ENCODE peak calls at places on chromosome 15, in seven cellular contexts. One of them, this sample, is unnamed.

GRCh38 chr15:51718199-51718598 is 19.3 kb downstream of the LYSMD2 start:
- DNase-seq in AG09309: no peak
- DNase-seq in brain microvascular endothelial cell: no peak
- DNase-seq in PC-3: no peak
- DNase-seq in hepatocyte: no peak
- DNase-seq in AG04449: no peak
- DNase-seq in adrenal gland: no peak
- DNase-seq in this sample: no peak

GRCh38 chr15:52241489-52241888 is 50.3 kb upstream of the GNB5 start:
- DNase-seq in AG04449: no peak
- DNase-seq in brain microvascular endothelial cell: no peak
- DNase-seq in hepatocyte: no peak
- DNase-seq in AG09309: no peak
- DNase-seq in adrenal gland: no peak
- DNase-seq in PC-3: no peak
- DNase-seq in this sample: no peak

GRCh38 chr15:53226559-53226958 is 436.4 kb upstream of the ONECUT1 start:
- DNase-seq in brain microvascular endothelial cell: no peak
- DNase-seq in PC-3: no peak
- DNase-seq in hepatocyte: no peak
- DNase-seq in adrenal gland: no peak
- DNase-seq in AG09309: no peak
- DNase-seq in AG04449: no peak
- DNase-seq in this sample: no peak

GRCh38 chr15:63870403-63871209 is 36.9 kb upstream of the HERC1 start:
- DNase-seq in AG09309: peak; percentile 43
- DNase-seq in hepatocyte: peak; percentile 89
- DNase-seq in brain microvascular endothelial cell: peak; percentile 87
- DNase-seq in PC-3: peak; percentile 60
- DNase-seq in adrenal gland: peak; percentile 58
- DNase-seq in AG04449: peak; percentile 21
- DNase-seq in this sample: peak; percentile 85

GRCh38 chr15:25739687-25740121 is 123.4 kb downstream of the ATP10A start:
- DNase-seq in brain microvascular endothelial cell: peak; percentile 43
- DNase-seq in PC-3: peak; percentile 38
- DNase-seq in hepatocyte: peak; percentile 36
- DNase-seq in AG09309: no peak
- DNase-seq in adrenal gland: no peak
- DNase-seq in AG04449: no peak
- DNase-seq in this sample: peak; percentile 57

GRCh38 chr15:66946578-66947164 is 118.7 kb upstream of the SMAD3 start:
- DNase-seq in hepatocyte: peak; percentile 77
- DNase-seq in PC-3: peak; percentile 79
- DNase-seq in AG04449: no peak
- DNase-seq in adrenal gland: peak; percentile 83
- DNase-seq in AG09309: no peak
- DNase-seq in brain microvascular endothelial cell: peak; percentile 62
- DNase-seq in this sample: peak; percentile 77

GRCh38 chr15:61746589-61746988 is 313.7 kb downstream of the VPS13C start:
- DNase-seq in AG04449: no peak
- DNase-seq in brain microvascular endothelial cell: no peak
- DNase-seq in PC-3: no peak
- DNase-seq in hepatocyte: peak; percentile 16
- DNase-seq in AG09309: no peak
- DNase-seq in adrenal gland: no peak
- DNase-seq in this sample: no peak

GRCh38 chr15:42994546-42994945 is 74.0 kb upstream of the TTBK2 start:
- DNase-seq in brain microvascular endothelial cell: peak; percentile 18
- DNase-seq in hepatocyte: no peak
- DNase-seq in AG04449: peak; percentile 42
- DNase-seq in adrenal gland: no peak
- DNase-seq in AG09309: peak; percentile 5
- DNase-seq in PC-3: peak; percentile 62
- DNase-seq in this sample: peak; percentile 46

GRCh38 chr15:76340802-76341365 is 4.3 kb downstream of the ISL2 start:
- DNase-seq in brain microvascular endothelial cell: no peak
- DNase-seq in PC-3: no peak
- DNase-seq in AG04449: no peak
- DNase-seq in AG09309: no peak
- DNase-seq in adrenal gland: no peak
- DNase-seq in hepatocyte: peak; percentile 35
- DNase-seq in this sample: no peak

GRCh38 chr15:39783244-39783820 is 691 bp upstream of the FSIP1 start:
- DNase-seq in hepatocyte: no peak
- DNase-seq in PC-3: no peak
- DNase-seq in AG09309: no peak
- DNase-seq in adrenal gland: no peak
- DNase-seq in brain microvascular endothelial cell: no peak
- DNase-seq in AG04449: no peak
- DNase-seq in this sample: no peak

GRCh38 chr15:39784125-39784524 is 1.5 kb upstream of the FSIP1 start:
- DNase-seq in AG04449: no peak
- DNase-seq in AG09309: no peak
- DNase-seq in adrenal gland: no peak
- DNase-seq in hepatocyte: no peak
- DNase-seq in PC-3: peak; percentile 69
- DNase-seq in brain microvascular endothelial cell: peak; percentile 28
- DNase-seq in this sample: peak; percentile 43

GRCh38 chr15:39782441-39783138 is at the start of gene FSIP1:
- DNase-seq in AG04449: peak; percentile 72
- DNase-seq in adrenal gland: peak; percentile 98
- DNase-seq in brain microvascular endothelial cell: peak; percentile 97
- DNase-seq in PC-3: peak; percentile 97
- DNase-seq in AG09309: peak; percentile 85
- DNase-seq in hepatocyte: peak; percentile 97
- DNase-seq in this sample: peak; percentile 97

GRCh38 chr15:39781967-39782292 is 711 bp downstream of the FSIP1 start:
- DNase-seq in PC-3: no peak
- DNase-seq in hepatocyte: no peak
- DNase-seq in AG09309: no peak
- DNase-seq in AG04449: no peak
- DNase-seq in adrenal gland: no peak
- DNase-seq in brain microvascular endothelial cell: no peak
- DNase-seq in this sample: no peak

GRCh38 chr15:39781147-39781966 is 1.3 kb downstream of the FSIP1 start:
- DNase-seq in hepatocyte: no peak
- DNase-seq in adrenal gland: no peak
- DNase-seq in AG04449: no peak
- DNase-seq in AG09309: no peak
- DNase-seq in PC-3: no peak
- DNase-seq in brain microvascular endothelial cell: no peak
- DNase-seq in this sample: no peak
- H3K4me3 ChIP-seq in hepatocyte: peak overlapping the region; percentile 60
- H3K4me3 ChIP-seq in adrenal gland: no peak overlapping the region
- H3K4me3 ChIP-seq in AG04449: no peak overlapping the region
- H3K4me3 ChIP-seq in AG09309: no peak overlapping the region
- H3K4me3 ChIP-seq in PC-3: peak overlapping the region; percentile 97
- H3K4me3 ChIP-seq in brain microvascular endothelial cell: no peak overlapping the region
- H3K4me3 ChIP-seq in this sample: no peak overlapping the region

DNA sequence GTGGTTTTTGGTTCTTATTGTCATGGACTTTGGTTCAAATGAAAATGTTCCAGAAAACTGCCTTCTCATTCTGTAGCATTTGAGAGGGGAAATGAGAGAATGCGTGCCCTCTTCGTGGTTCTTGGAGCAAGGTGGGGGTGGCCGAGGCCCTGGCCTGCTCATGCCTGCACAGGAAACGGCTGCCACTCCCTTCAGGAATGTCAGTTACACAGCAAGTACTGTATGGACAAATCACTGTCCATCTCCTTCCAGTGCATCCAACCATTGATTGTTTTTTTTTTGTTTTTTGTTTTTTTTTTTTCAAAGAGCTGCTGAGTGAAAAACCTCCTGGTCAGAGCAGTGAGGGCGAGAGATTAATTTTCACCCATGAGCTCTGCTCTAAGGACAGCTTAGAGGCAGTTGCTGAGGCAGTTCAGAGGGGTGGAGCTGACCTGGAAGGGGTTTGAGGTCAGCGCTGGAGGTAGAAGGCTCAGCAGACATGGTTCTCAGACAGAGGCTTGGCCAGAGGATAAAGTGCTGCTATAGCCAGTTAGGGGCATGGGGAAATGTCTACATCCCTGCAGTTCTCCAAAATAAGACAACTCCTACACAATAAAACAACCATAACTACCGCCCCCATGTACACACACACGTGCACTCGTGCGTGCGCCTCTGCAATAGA is 20.2 kb upstream of the KIF23 start:
- DNase-seq in hepatocyte: no peak
- DNase-seq in adrenal gland: no peak
- DNase-seq in brain microvascular endothelial cell: no peak
- DNase-seq in PC-3: peak; percentile 37
- DNase-seq in AG04449: no peak
- DNase-seq in AG09309: no peak
- DNase-seq in this sample: no peak
- H3K4me3 ChIP-seq in hepatocyte: no peak overlapping the region
- H3K4me3 ChIP-seq in adrenal gland: no peak overlapping the region
- H3K4me3 ChIP-seq in brain microvascular endothelial cell: no peak overlapping the region
- H3K4me3 ChIP-seq in PC-3: no peak overlapping the region
- H3K4me3 ChIP-seq in AG04449: no peak overlapping the region
- H3K4me3 ChIP-seq in AG09309: no peak overlapping the region
- H3K4me3 ChIP-seq in this sample: no peak overlapping the region

GRCh38 chr15:96346409-96346808 is 15.9 kb downstream of the NR2F2 start:
- DNase-seq in AG04449: no peak
- DNase-seq in brain microvascular endothelial cell: no peak
- DNase-seq in adrenal gland: no peak
- DNase-seq in AG09309: no peak
- DNase-seq in PC-3: no peak
- DNase-seq in hepatocyte: no peak
- DNase-seq in this sample: no peak

GRCh38 chr15:96344120-96344705 is 13.7 kb downstream of the NR2F2 start:
- DNase-seq in hepatocyte: no peak
- DNase-seq in adrenal gland: no peak
- DNase-seq in AG04449: no peak
- DNase-seq in PC-3: no peak
- DNase-seq in brain microvascular endothelial cell: peak; percentile 18
- DNase-seq in AG09309: no peak
- DNase-seq in this sample: no peak

GRCh38 chr15:96347181-96348111 is 16.9 kb downstream of the NR2F2 start:
- DNase-seq in hepatocyte: no peak
- DNase-seq in brain microvascular endothelial cell: peak; percentile 40
- DNase-seq in AG09309: no peak
- DNase-seq in adrenal gland: no peak
- DNase-seq in AG04449: no peak
- DNase-seq in PC-3: no peak
- DNase-seq in this sample: no peak

GRCh38 chr15:96344706-96345559 is 14.4 kb downstream of the NR2F2 start:
- DNase-seq in AG04449: no peak
- DNase-seq in adrenal gland: no peak
- DNase-seq in PC-3: no peak
- DNase-seq in hepatocyte: no peak
- DNase-seq in brain microvascular endothelial cell: peak; percentile 9
- DNase-seq in AG09309: no peak
- DNase-seq in this sample: no peak

DNA sequence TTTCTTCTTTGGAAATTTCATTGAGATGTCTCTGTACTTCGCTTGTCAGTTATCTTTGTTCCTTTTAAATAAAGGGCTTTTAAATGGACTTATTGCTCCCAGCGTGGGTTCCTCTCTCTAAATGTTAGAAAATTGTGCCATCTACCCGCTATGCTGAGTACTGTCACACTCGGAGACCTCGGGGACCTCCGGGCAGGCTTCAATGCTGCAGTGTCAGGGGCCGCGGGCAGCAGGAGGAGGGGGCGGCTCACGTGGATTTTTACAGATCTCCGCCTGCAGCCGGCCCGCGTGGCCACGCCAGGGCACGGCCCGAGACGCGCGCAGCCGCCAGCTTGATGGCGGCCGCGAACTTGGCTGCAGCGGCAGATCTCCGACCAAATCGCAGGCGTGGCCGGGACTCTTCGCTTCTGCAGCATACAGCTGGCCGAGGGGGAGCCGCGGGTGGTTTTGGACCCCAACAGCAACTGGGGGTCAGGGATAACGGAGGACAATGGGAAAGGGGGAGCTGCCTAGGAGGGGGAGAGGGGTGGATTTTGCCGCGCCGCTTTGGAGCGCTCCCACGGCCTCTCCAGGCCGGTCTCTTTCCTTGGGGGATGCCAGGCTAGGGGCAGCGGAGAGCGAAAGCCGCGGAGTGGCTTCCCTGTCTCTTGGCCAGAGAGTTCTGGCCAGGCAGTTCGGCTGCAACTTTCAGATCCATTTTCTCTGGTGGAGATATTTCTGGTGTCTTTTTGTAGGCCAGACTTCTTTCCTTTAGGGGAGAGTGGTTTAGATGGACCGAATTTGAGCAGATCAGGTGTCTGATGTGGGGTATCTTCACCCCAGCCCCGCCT is 15.3 kb downstream of the NR2F2 start:
- DNase-seq in adrenal gland: peak; percentile 89
- DNase-seq in AG09309: no peak
- DNase-seq in PC-3: peak; percentile 38
- DNase-seq in AG04449: no peak
- DNase-seq in brain microvascular endothelial cell: peak; percentile 57
- DNase-seq in hepatocyte: peak; percentile 78
- DNase-seq in this sample: peak; percentile 85
- H3K4me3 ChIP-seq in adrenal gland: no peak overlapping the region
- H3K4me3 ChIP-seq in AG09309: peak overlapping the region; percentile 37
- H3K4me3 ChIP-seq in PC-3: no peak overlapping the region
- H3K4me3 ChIP-seq in AG04449: peak overlapping the region; percentile 36
- H3K4me3 ChIP-seq in brain microvascular endothelial cell: peak overlapping the region; percentile 79
- H3K4me3 ChIP-seq in hepatocyte: no peak overlapping the region
- H3K4me3 ChIP-seq in this sample: peak overlapping the region; percentile 67

GRCh38 chr15:81191701-81192100 is 5.0 kb upstream of the IL16 start:
- DNase-seq in AG09309: no peak
- DNase-seq in hepatocyte: no peak
- DNase-seq in AG04449: no peak
- DNase-seq in brain microvascular endothelial cell: no peak
- DNase-seq in adrenal gland: no peak
- DNase-seq in PC-3: no peak
- DNase-seq in this sample: no peak

GRCh38 chr15:81190922-81191507 is 5.7 kb upstream of the IL16 start:
- DNase-seq in brain microvascular endothelial cell: no peak
- DNase-seq in PC-3: no peak
- DNase-seq in AG04449: no peak
- DNase-seq in AG09309: no peak
- DNase-seq in adrenal gland: no peak
- DNase-seq in hepatocyte: no peak
- DNase-seq in this sample: no peak

GRCh38 chr15:81185896-81186295 is 10.8 kb upstream of the IL16 start:
- DNase-seq in AG04449: no peak
- DNase-seq in PC-3: no peak
- DNase-seq in AG09309: no peak
- DNase-seq in adrenal gland: no peak
- DNase-seq in brain microvascular endothelial cell: no peak
- DNase-seq in hepatocyte: no peak
- DNase-seq in this sample: no peak

GRCh38 chr15:81189583-81190283 is 6.9 kb upstream of the IL16 start:
- DNase-seq in AG04449: peak; percentile 73
- DNase-seq in brain microvascular endothelial cell: peak; percentile 53
- DNase-seq in PC-3: no peak
- DNase-seq in AG09309: peak; percentile 95
- DNase-seq in hepatocyte: peak; percentile 67
- DNase-seq in adrenal gland: peak; percentile 44
- DNase-seq in this sample: peak; percentile 97

DNA sequence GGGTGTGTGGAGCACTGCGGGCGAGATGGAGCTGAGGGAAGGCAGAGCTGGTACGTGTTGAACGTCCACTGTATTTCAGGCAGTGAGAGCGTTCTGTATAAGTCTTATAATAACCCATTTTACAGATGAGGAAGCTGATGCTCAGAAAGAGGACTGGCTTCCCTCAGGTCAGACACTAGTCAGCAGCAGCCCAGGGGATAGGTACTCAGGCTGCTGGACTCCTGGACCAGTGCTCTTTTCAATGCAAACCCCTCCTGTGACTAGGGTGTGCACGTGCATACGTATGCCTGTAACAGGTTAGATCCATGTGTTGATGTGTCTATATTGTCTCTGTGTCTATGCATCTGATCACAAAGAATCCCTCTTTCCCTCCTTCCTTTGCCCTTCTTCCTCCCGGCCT is 8.3 kb upstream of the IL16 start:
- DNase-seq in PC-3: no peak
- DNase-seq in AG04449: no peak
- DNase-seq in hepatocyte: no peak
- DNase-seq in AG09309: no peak
- DNase-seq in adrenal gland: no peak
- DNase-seq in brain microvascular endothelial cell: no peak
- DNase-seq in this sample: no peak
- H3K4me3 ChIP-seq in PC-3: no peak overlapping the region
- H3K4me3 ChIP-seq in AG04449: no peak overlapping the region
- H3K4me3 ChIP-seq in hepatocyte: no peak overlapping the region
- H3K4me3 ChIP-seq in AG09309: no peak overlapping the region
- H3K4me3 ChIP-seq in adrenal gland: no peak overlapping the region
- H3K4me3 ChIP-seq in brain microvascular endothelial cell: no peak overlapping the region
- H3K4me3 ChIP-seq in this sample: no peak overlapping the region

This sample was measured in fibroblast of the aortic adventitia.